ENCODE peak calls at places on chromosomes 5 and 9, in ten cellular contexts. One of them, this sample, is unnamed.

GRCh38 chr9:99085949-99086948 is 18.7 kb upstream of the TGFBR1 start:
- DNase-seq in adrenal gland: no peak
- DNase-seq in H54: peak
- DNase-seq in A549: no peak
- DNase-seq in IMR-90: peak
- DNase-seq in esophagus squamous epithelium: no peak
- DNase-seq in GM12891: no peak
- DNase-seq in esophagus muscularis mucosa: no peak
- DNase-seq in ovary: no peak
- DNase-seq in transverse colon: no peak
- DNase-seq in this sample: no peak

GRCh38 chr9:72427801-72428200 is 62.8 kb upstream of the ZFAND5 start:
- DNase-seq in adrenal gland: no peak
- DNase-seq in H54: no peak
- DNase-seq in A549: no peak
- DNase-seq in IMR-90: no peak
- DNase-seq in esophagus squamous epithelium: no peak
- DNase-seq in GM12891: no peak
- DNase-seq in esophagus muscularis mucosa: no peak
- DNase-seq in ovary: no peak
- DNase-seq in transverse colon: no peak
- DNase-seq in this sample: no peak

GRCh38 chr5:88952344-88952743 is 69.4 kb upstream of the MEF2C start:
- DNase-seq in adrenal gland: no peak
- DNase-seq in H54: no peak
- DNase-seq in A549: no peak
- DNase-seq in IMR-90: peak
- DNase-seq in esophagus squamous epithelium: no peak
- DNase-seq in GM12891: no peak
- DNase-seq in esophagus muscularis mucosa: no peak
- DNase-seq in ovary: no peak
- DNase-seq in transverse colon: no peak
- DNase-seq in this sample: no peak

GRCh38 chr5:96033116-96033515 is 71.5 kb upstream of the ELL2 start:
- DNase-seq in adrenal gland: no peak
- DNase-seq in H54: no peak
- DNase-seq in A549: no peak
- DNase-seq in IMR-90: no peak
- DNase-seq in esophagus squamous epithelium: no peak
- DNase-seq in GM12891: no peak
- DNase-seq in esophagus muscularis mucosa: no peak
- DNase-seq in ovary: no peak
- DNase-seq in transverse colon: no peak
- DNase-seq in this sample: no peak

GRCh38 chr9:121811751-121812150 is 160.3 kb downstream of the DAB2IP start:
- DNase-seq in adrenal gland: no peak
- DNase-seq in H54: no peak
- DNase-seq in A549: no peak
- DNase-seq in IMR-90: no peak
- DNase-seq in esophagus squamous epithelium: no peak
- DNase-seq in GM12891: no peak
- DNase-seq in esophagus muscularis mucosa: no peak
- DNase-seq in ovary: no peak
- DNase-seq in transverse colon: no peak
- DNase-seq in this sample: no peak

GRCh38 chr9:107127608-107128007 is 155.5 kb upstream of the RAD23B start:
- DNase-seq in adrenal gland: no peak
- DNase-seq in H54: no peak
- DNase-seq in A549: peak
- DNase-seq in IMR-90: no peak
- DNase-seq in esophagus squamous epithelium: no peak
- DNase-seq in GM12891: no peak
- DNase-seq in esophagus muscularis mucosa: no peak
- DNase-seq in ovary: no peak
- DNase-seq in transverse colon: no peak
- DNase-seq in this sample: no peak

GRCh38 chr9:112355305-112355953 is 22.0 kb upstream of the PTBP3 start:
- DNase-seq in adrenal gland: no peak
- DNase-seq in H54: no peak
- DNase-seq in A549: no peak
- DNase-seq in IMR-90: no peak
- DNase-seq in esophagus squamous epithelium: no peak
- DNase-seq in GM12891: no peak
- DNase-seq in esophagus muscularis mucosa: no peak
- DNase-seq in ovary: peak
- DNase-seq in transverse colon: no peak
- DNase-seq in this sample: no peak

GRCh38 chr5:152427691-152428090 is 22.6 kb upstream of the NMUR2 start:
- DNase-seq in adrenal gland: no peak
- DNase-seq in H54: no peak
- DNase-seq in A549: no peak
- DNase-seq in IMR-90: no peak
- DNase-seq in esophagus squamous epithelium: no peak
- DNase-seq in GM12891: no peak
- DNase-seq in esophagus muscularis mucosa: no peak
- DNase-seq in ovary: no peak
- DNase-seq in transverse colon: no peak
- DNase-seq in this sample: no peak

GRCh38 chr9:127938298-127938690 is 640 bp upstream of the DPM2 start:
- DNase-seq in adrenal gland: no peak
- DNase-seq in H54: no peak
- DNase-seq in A549: no peak
- DNase-seq in IMR-90: no peak
- DNase-seq in esophagus squamous epithelium: no peak
- DNase-seq in GM12891: no peak
- DNase-seq in esophagus muscularis mucosa: no peak
- DNase-seq in ovary: peak
- DNase-seq in transverse colon: no peak
- DNase-seq in this sample: no peak

GRCh38 chr5:74294231-74294705 is 346.3 kb downstream of the ENC1 start:
- DNase-seq in adrenal gland: peak
- DNase-seq in H54: no peak
- DNase-seq in A549: no peak
- DNase-seq in IMR-90: no peak
- DNase-seq in esophagus squamous epithelium: no peak
- DNase-seq in GM12891: peak
- DNase-seq in esophagus muscularis mucosa: no peak
- DNase-seq in ovary: peak
- DNase-seq in transverse colon: no peak
- DNase-seq in this sample: peak

GRCh38 chr9:129561594-129562281 is 59.2 kb downstream of the C9orf50 start:
- DNase-seq in adrenal gland: peak
- DNase-seq in H54: no peak
- DNase-seq in A549: no peak
- DNase-seq in IMR-90: peak
- DNase-seq in esophagus squamous epithelium: no peak
- DNase-seq in GM12891: no peak
- DNase-seq in esophagus muscularis mucosa: no peak
- DNase-seq in ovary: peak
- DNase-seq in transverse colon: no peak
- DNase-seq in this sample: peak

GRCh38 chr9:16640649-16641048 is 229.8 kb downstream of the BNC2 start:
- DNase-seq in adrenal gland: no peak
- DNase-seq in H54: no peak
- DNase-seq in A549: peak
- DNase-seq in IMR-90: no peak
- DNase-seq in esophagus squamous epithelium: no peak
- DNase-seq in GM12891: no peak
- DNase-seq in esophagus muscularis mucosa: no peak
- DNase-seq in ovary: no peak
- DNase-seq in transverse colon: no peak
- DNase-seq in this sample: no peak

GRCh38 chr5:6723901-6724300 is 10.7 kb downstream of the TENT4A start:
- DNase-seq in adrenal gland: no peak
- DNase-seq in H54: no peak
- DNase-seq in A549: no peak
- DNase-seq in IMR-90: no peak
- DNase-seq in esophagus squamous epithelium: no peak
- DNase-seq in GM12891: no peak
- DNase-seq in esophagus muscularis mucosa: no peak
- DNase-seq in ovary: no peak
- DNase-seq in transverse colon: no peak
- DNase-seq in this sample: no peak

GRCh38 chr5:38807570-38808461 is 38.0 kb upstream of the OSMR start:
- DNase-seq in adrenal gland: no peak
- DNase-seq in H54: no peak
- DNase-seq in A549: peak
- DNase-seq in IMR-90: peak
- DNase-seq in esophagus squamous epithelium: no peak
- DNase-seq in GM12891: no peak
- DNase-seq in esophagus muscularis mucosa: no peak
- DNase-seq in ovary: no peak
- DNase-seq in transverse colon: no peak
- DNase-seq in this sample: no peak

GRCh38 chr5:62460578-62460983 is 48.0 kb downstream of the IPO11 start:
- DNase-seq in adrenal gland: no peak
- DNase-seq in H54: no peak
- DNase-seq in A549: peak
- DNase-seq in IMR-90: peak
- DNase-seq in esophagus squamous epithelium: no peak
- DNase-seq in GM12891: peak
- DNase-seq in esophagus muscularis mucosa: no peak
- DNase-seq in ovary: no peak
- DNase-seq in transverse colon: no peak
- DNase-seq in this sample: peak

GRCh38 chr5:117680421-117680820 is 1105.8 kb upstream of the SEMA6A start:
- DNase-seq in adrenal gland: no peak
- DNase-seq in H54: no peak
- DNase-seq in A549: no peak
- DNase-seq in IMR-90: peak
- DNase-seq in esophagus squamous epithelium: no peak
- DNase-seq in GM12891: no peak
- DNase-seq in esophagus muscularis mucosa: no peak
- DNase-seq in ovary: no peak
- DNase-seq in transverse colon: no peak
- DNase-seq in this sample: no peak

GRCh38 chr5:180637962-180638680 is 11.3 kb downstream of the FLT4 start:
- DNase-seq in adrenal gland: peak
- DNase-seq in H54: no peak
- DNase-seq in A549: no peak
- DNase-seq in IMR-90: no peak
- DNase-seq in esophagus squamous epithelium: no peak
- DNase-seq in GM12891: no peak
- DNase-seq in esophagus muscularis mucosa: no peak
- DNase-seq in ovary: no peak
- DNase-seq in transverse colon: no peak
- DNase-seq in this sample: no peak

GRCh38 chr9:133478851-133479711 is at the start of gene SLC2A6:
- DNase-seq in adrenal gland: peak
- DNase-seq in H54: peak
- DNase-seq in A549: peak
- DNase-seq in IMR-90: peak
- DNase-seq in esophagus squamous epithelium: no peak
- DNase-seq in GM12891: peak
- DNase-seq in esophagus muscularis mucosa: peak
- DNase-seq in ovary: peak
- DNase-seq in transverse colon: peak
- DNase-seq in this sample: peak
- TF ChIP-seq POLR2A in adrenal gland: peak
- TF ChIP-seq POLR2A in H54: peak
- TF ChIP-seq POLR2A in A549: peak
- TF ChIP-seq POLR2A in IMR-90: no peak
- TF ChIP-seq POLR2A in esophagus squamous epithelium: peak
- TF ChIP-seq POLR2A in GM12891: no peak
- TF ChIP-seq POLR2A in esophagus muscularis mucosa: no peak
- TF ChIP-seq POLR2A in ovary: no peak
- TF ChIP-seq POLR2A in transverse colon: peak
- TF ChIP-seq POLR2A in this sample: no peak

GRCh38 chr5:37370864-37371726 is at the start of gene NUP155:
- DNase-seq in adrenal gland: peak
- DNase-seq in H54: peak
- DNase-seq in A549: peak
- DNase-seq in IMR-90: peak
- DNase-seq in esophagus squamous epithelium: peak
- DNase-seq in GM12891: peak
- DNase-seq in esophagus muscularis mucosa: peak
- DNase-seq in ovary: peak
- DNase-seq in transverse colon: peak
- DNase-seq in this sample: peak
- TF ChIP-seq POLR2A in adrenal gland: peak
- TF ChIP-seq POLR2A in H54: peak
- TF ChIP-seq POLR2A in A549: peak
- TF ChIP-seq POLR2A in IMR-90: peak
- TF ChIP-seq POLR2A in esophagus squamous epithelium: peak
- TF ChIP-seq POLR2A in GM12891: peak
- TF ChIP-seq POLR2A in esophagus muscularis mucosa: peak
- TF ChIP-seq POLR2A in ovary: peak
- TF ChIP-seq POLR2A in transverse colon: peak
- TF ChIP-seq POLR2A in this sample: no peak

DNA sequence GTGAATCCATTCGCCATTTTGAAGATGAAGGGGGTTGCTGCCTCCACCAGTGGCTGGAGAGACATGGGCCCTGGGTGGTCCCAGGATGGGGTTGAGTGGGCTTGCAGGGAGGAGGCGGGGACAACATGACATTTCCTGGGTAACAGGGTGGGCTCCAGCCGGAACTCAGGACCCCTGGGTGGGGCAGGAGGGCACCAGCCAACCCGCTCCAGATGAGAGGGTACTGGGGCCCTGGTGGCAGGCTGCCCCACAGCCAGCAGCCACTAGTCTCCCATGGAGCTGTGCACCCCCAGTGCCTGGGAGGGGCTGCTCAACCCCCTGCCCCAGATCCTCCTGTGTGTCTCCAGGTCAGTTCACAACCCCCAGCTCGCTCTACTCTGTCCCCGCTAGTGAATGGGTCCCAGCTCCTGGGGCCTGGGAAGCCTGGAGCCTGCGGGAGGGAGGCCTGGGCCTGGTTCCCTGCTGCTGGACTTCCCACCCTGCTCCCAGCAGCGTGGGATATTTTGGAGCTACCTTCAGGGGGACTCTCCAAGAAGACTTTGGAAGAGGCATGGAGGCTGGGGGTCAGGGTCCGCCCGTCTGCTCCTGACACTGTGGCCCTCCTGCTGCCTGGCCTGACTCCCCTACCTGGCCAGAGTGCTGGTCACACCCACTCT is 55.9 kb downstream of the AHRR start:
- DNase-seq in adrenal gland: no peak
- DNase-seq in H54: no peak
- DNase-seq in A549: no peak
- DNase-seq in IMR-90: no peak
- DNase-seq in esophagus squamous epithelium: no peak
- DNase-seq in GM12891: no peak
- DNase-seq in esophagus muscularis mucosa: peak
- DNase-seq in ovary: peak
- DNase-seq in transverse colon: peak
- DNase-seq in this sample: no peak
- TF ChIP-seq POLR2A in adrenal gland: no peak
- TF ChIP-seq POLR2A in H54: no peak
- TF ChIP-seq POLR2A in A549: no peak
- TF ChIP-seq POLR2A in IMR-90: no peak
- TF ChIP-seq POLR2A in esophagus squamous epithelium: no peak
- TF ChIP-seq POLR2A in GM12891: no peak
- TF ChIP-seq POLR2A in esophagus muscularis mucosa: no peak
- TF ChIP-seq POLR2A in ovary: no peak
- TF ChIP-seq POLR2A in transverse colon: no peak
- TF ChIP-seq POLR2A in this sample: no peak

GRCh38 chr5:149429839-149430721 is 51.0 kb upstream of the IL17B start:
- DNase-seq in adrenal gland: peak
- DNase-seq in H54: no peak
- DNase-seq in A549: no peak
- DNase-seq in IMR-90: no peak
- DNase-seq in esophagus squamous epithelium: no peak
- DNase-seq in GM12891: no peak
- DNase-seq in esophagus muscularis mucosa: no peak
- DNase-seq in ovary: peak
- DNase-seq in transverse colon: no peak
- DNase-seq in this sample: peak
- TF ChIP-seq POLR2A in adrenal gland: no peak
- TF ChIP-seq POLR2A in H54: no peak
- TF ChIP-seq POLR2A in A549: no peak
- TF ChIP-seq POLR2A in IMR-90: no peak
- TF ChIP-seq POLR2A in esophagus squamous epithelium: no peak
- TF ChIP-seq POLR2A in GM12891: no peak
- TF ChIP-seq POLR2A in esophagus muscularis mucosa: no peak
- TF ChIP-seq POLR2A in ovary: no peak
- TF ChIP-seq POLR2A in transverse colon: no peak
- TF ChIP-seq POLR2A in this sample: no peak